ENCODE peak calls at places on chromosomes 3 and 15, in five cellular contexts. P is coronary artery, V is left cardiac atrium, F is NCI-H2171, R is ELR. N is an unnamed sample.

GRCh38 chr3:48268381-48268935 is 27.6 kb downstream of the ZNF589 start:
- DNase-seq in V (no peak), F (no peak), P (no peak), R (no peak), N (no peak)

GRCh38 chr15:76963596-76963995 is 31.3 kb upstream of the PSTPIP1 start:
- DNase-seq in R (peak), V (no peak), P (no peak), F (no peak), N (no peak)

GRCh38 chr3:96843505-96844203 is 29.3 kb downstream of the EPHA6 start:
- DNase-seq in P (no peak), R (no peak), V (no peak), F (no peak), N (no peak)

GRCh38 chr15:101617390-101617965 is 34.7 kb downstream of the TM2D3 start:
- DNase-seq in P (no peak), V (peak), F (no peak), R (no peak), N (no peak)

GRCh38 chr3:178602864-178603263 is 66.6 kb downstream of the KCNMB2 start:
- DNase-seq in R (no peak), V (no peak), F (peak), P (no peak), N (no peak)

GRCh38 chr3:53566450-53567145 is 72.2 kb downstream of the CACNA1D start:
- DNase-seq in V (no peak), P (no peak), F (no peak), R (no peak), N (no peak)

GRCh38 chr3:179760944-179761343 is 108.1 kb downstream of the USP13 start:
- DNase-seq in P (no peak), R (peak), F (no peak), V (no peak), N (no peak)

GRCh38 chr3:192122832-192123594 is 604.3 kb downstream of the FGF12 start:
- DNase-seq in R (no peak), V (no peak), P (no peak), F (no peak), N (no peak)

GRCh38 chr3:143600762-143601161 is 247.5 kb downstream of the SLC9A9 start:
- DNase-seq in P (no peak), R (peak), V (no peak), F (no peak), N (no peak)

GRCh38 chr3:169812124-169812843 is 386 bp upstream of the LRRIQ4 start:
- DNase-seq in P (peak), R (peak), V (peak), F (peak), N (no peak)

GRCh38 chr3:18729671-18730070 is 304.5 kb upstream of the SATB1 start:
- DNase-seq in V (no peak), P (no peak), R (no peak), F (no peak), N (no peak)

GRCh38 chr15:72671531-72671930 is 14.5 kb downstream of the HIGD2B start:
- DNase-seq in R (no peak), F (no peak), V (no peak), P (no peak), N (no peak)

GRCh38 chr3:59133350-59133749 is 83.5 kb upstream of the CFAP20DC start:
- DNase-seq in R (no peak), F (no peak), P (no peak), V (no peak), N (no peak)

GRCh38 chr15:98789020-98789419 is 140.7 kb downstream of the IGF1R start:
- DNase-seq in R (no peak), F (no peak), V (no peak), P (no peak), N (no peak)

GRCh38 chr3:73610493-73610892 is 14.2 kb downstream of the PDZRN3 start:
- DNase-seq in F (no peak), P (no peak), R (no peak), V (no peak), N (no peak)

GRCh38 chr15:94970831-94971230 is 739.5 kb downstream of the MCTP2 start:
- DNase-seq in P (no peak), F (no peak), R (no peak), V (no peak), N (no peak)

GRCh38 chr15:58555168-58556027 is 123.6 kb downstream of the LIPC start:
- DNase-seq in R (no peak), V (no peak), P (no peak), F (peak), N (no peak)

GRCh38 chr3:45362768-45363167 is 25.6 kb upstream of the LARS2 start:
- DNase-seq in V (no peak), R (peak), F (no peak), P (no peak), N (no peak)

GRCh38 chr3:13016083-13016725 is 57.0 kb downstream of the IQSEC1 start:
- DNase-seq in F (no peak), P (no peak), R (no peak), V (peak), N (no peak)

GRCh38 chr3:170909129-170909903 is 879 bp upstream of the EIF5A2 start:
- DNase-seq in R (peak), F (no peak), V (peak), P (no peak), N (no peak)

GRCh38 chr3:14424711-14425573 is 22.5 kb downstream of the SLC6A6 start:
- DNase-seq in V (no peak), P (no peak), F (no peak), R (peak), N (no peak)

GRCh38 chr15:83046558-83047127 is 20.4 kb downstream of the BTBD1 start:
- DNase-seq in R (peak), P (no peak), V (no peak), F (no peak), N (no peak)

GRCh38 chr3:188656196-188656982 is 502.4 kb downstream of the LPP start:
- DNase-seq in F (no peak), R (peak), P (no peak), V (no peak), N (no peak)

GRCh38 chr3:154901263-154901662 is 178.9 kb upstream of the MME start:
- DNase-seq in F (no peak), V (no peak), P (no peak), R (no peak), N (no peak)

GRCh38 chr3:27888562-27888961 is 166.4 kb upstream of the EOMES start:
- DNase-seq in V (no peak), R (no peak), P (no peak), F (no peak), N (no peak)